ENCODE peak calls at places on chromosomes 16 and 17, in seven cellular contexts. X is ovary, F is fibroblast of lung, H is transverse colon, J is psoas muscle, A is IMR-90, D is astrocyte of the cerebellum. M is an unnamed sample.

GRCh38 chr16:31141489-31142108 is 6.1 kb upstream of the PRSS8 start:
- DNase-seq in D (no peak), J (no peak), A (peak; percentile 84), X (peak; percentile 65), F (no peak), H (no peak), M (no peak)

GRCh38 chr16:61858996-61859395 is 177.2 kb downstream of the CDH8 start:
- DNase-seq in X (no peak), F (no peak), H (no peak), D (no peak), J (no peak), A (no peak), M (peak; percentile 30)

GRCh38 chr16:57618306-57619132 is 9.9 kb upstream of the ADGRG1 start:
- DNase-seq in H (no peak), A (peak; percentile 47), F (no peak), D (no peak), X (no peak), J (no peak), M (no peak)

GRCh38 chr16:67296422-67296821 is 17.1 kb downstream of the PLEKHG4 start:
- DNase-seq in A (peak; percentile 92), F (peak; percentile 82), X (no peak), J (no peak), H (no peak), D (peak; percentile 56), M (peak; percentile 62)

GRCh38 chr17:76544123-76544915 is 4.5 kb downstream of the PRCD start:
- DNase-seq in A (no peak), X (peak; percentile 82), J (peak; percentile 55), F (no peak), D (no peak), H (no peak), M (no peak)

GRCh38 chr17:56819030-56819429 is 14.7 kb downstream of the C17orf67 start:
- DNase-seq in A (no peak), F (no peak), J (no peak), D (no peak), X (no peak), H (no peak), M (no peak)

GRCh38 chr17:37088459-37088858 is 139.7 kb downstream of the AATF start:
- DNase-seq in H (no peak), F (no peak), A (no peak), D (no peak), J (no peak), X (no peak), M (no peak)

GRCh38 chr16:69013991-69014390 is 91.5 kb upstream of the HAS3 start:
- DNase-seq in D (no peak), A (peak; percentile 25), J (no peak), F (no peak), H (no peak), X (no peak), M (no peak)

GRCh38 chr17:38703742-38704644 is 1.1 kb upstream of the MLLT6 start:
- DNase-seq in J (peak; percentile 87), H (peak; percentile 93), X (peak; percentile 94), D (no peak), F (no peak), A (no peak), M (no peak)

GRCh38 chr17:80584171-80584905 is 39.7 kb downstream of the RPTOR start:
- DNase-seq in D (peak; percentile 86), H (no peak), J (no peak), F (no peak), X (no peak), A (peak; percentile 26), M (peak; percentile 65)

GRCh38 chr16:70380205-70380918 is 33.7 kb downstream of the DDX19A start:
- DNase-seq in A (peak; percentile 82), D (peak; percentile 86), J (peak; percentile 68), F (peak; percentile 66), X (peak; percentile 61), H (peak; percentile 59), M (peak; percentile 89)

GRCh38 chr16:81595676-81596292 is 151.2 kb downstream of the CMIP start:
- DNase-seq in F (no peak), J (no peak), D (no peak), A (no peak), X (no peak), H (no peak), M (peak; percentile 19)

GRCh38 chr16:81600275-81600674 is 155.7 kb downstream of the CMIP start:
- DNase-seq in F (peak; percentile 29), X (no peak), J (no peak), D (no peak), H (no peak), A (peak; percentile 62), M (peak; percentile 39)

GRCh38 chr16:81597079-81597658 is 152.6 kb downstream of the CMIP start:
- DNase-seq in D (no peak), A (no peak), X (no peak), F (no peak), J (no peak), H (no peak), M (no peak)

GRCh38 chr16:81599034-81599744 is 154.6 kb downstream of the CMIP start:
- DNase-seq in J (no peak), D (no peak), H (no peak), A (no peak), X (no peak), F (no peak), M (no peak)

DNA sequence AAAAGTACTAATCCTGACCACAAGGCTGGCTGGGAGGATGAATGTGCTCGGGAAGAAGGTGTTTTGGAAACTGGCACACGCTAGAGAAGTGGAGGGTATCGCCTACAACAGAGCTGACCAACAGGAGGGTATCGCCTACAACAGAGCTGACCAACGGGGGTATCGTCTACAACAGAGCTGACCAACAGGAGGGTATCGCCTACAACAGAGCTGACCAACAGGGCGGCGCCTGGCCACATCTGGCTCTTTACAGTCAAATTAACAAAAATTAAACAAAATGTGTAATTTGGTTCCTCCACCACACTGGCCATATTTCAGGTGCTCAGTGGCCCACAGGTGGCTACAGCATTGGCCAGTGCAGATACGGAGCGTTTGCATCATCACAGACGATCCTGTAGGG is 153.5 kb downstream of the CMIP start:
- DNase-seq in A (no peak), H (no peak), D (no peak), X (no peak), F (no peak), J (no peak), M (no peak)
- TF ChIP-seq CTCF in A (no peak), H (no peak), D (no peak), X (no peak), F (no peak), J (no peak), M (no peak)

GRCh38 chr17:33515974-33516373 is 222.9 kb upstream of the ASIC2 start:
- DNase-seq in D (no peak), X (no peak), H (no peak), F (no peak), J (no peak), A (no peak), M (no peak)
- H3K4me3 ChIP-seq in D (no peak overlapping the region), X (no peak overlapping the region), H (no peak overlapping the region), F (no peak overlapping the region), J (no peak overlapping the region), A (no peak overlapping the region), M (no peak overlapping the region)

GRCh38 chr16:89506791-89507191 is 1.4 kb upstream of the SPG7 start:
- DNase-seq in A (no peak), F (no peak), J (no peak), D (no peak), H (no peak), X (peak; percentile 52), M (no peak)

GRCh38 chr16:89507219-89507833 is 877 bp upstream of the SPG7 start:
- DNase-seq in X (no peak), A (no peak), F (peak; percentile 18), J (no peak), H (no peak), D (no peak), M (no peak)

GRCh38 chr16:89506113-89506504 is 2.1 kb upstream of the SPG7 start:
- DNase-seq in X (no peak), D (no peak), A (no peak), J (no peak), F (peak; percentile 50), H (no peak), M (no peak)

GRCh38 chr16:89510526-89510925 is 2.3 kb downstream of the SPG7 start:
- DNase-seq in H (no peak), F (no peak), X (no peak), A (no peak), J (no peak), D (no peak), M (no peak)

GRCh38 chr16:89507834-89508590 is at the start of gene SPG7:
- DNase-seq in D (peak; percentile 49), H (peak; percentile 91), A (peak; percentile 82), X (peak; percentile 93), F (peak; percentile 87), J (peak; percentile 85), M (peak; percentile 86)
- TF ChIP-seq CTCF in D (no peak), H (no peak), A (peak; percentile 2), X (peak; percentile 23), F (no peak), J (no peak), M (no peak)

DNA sequence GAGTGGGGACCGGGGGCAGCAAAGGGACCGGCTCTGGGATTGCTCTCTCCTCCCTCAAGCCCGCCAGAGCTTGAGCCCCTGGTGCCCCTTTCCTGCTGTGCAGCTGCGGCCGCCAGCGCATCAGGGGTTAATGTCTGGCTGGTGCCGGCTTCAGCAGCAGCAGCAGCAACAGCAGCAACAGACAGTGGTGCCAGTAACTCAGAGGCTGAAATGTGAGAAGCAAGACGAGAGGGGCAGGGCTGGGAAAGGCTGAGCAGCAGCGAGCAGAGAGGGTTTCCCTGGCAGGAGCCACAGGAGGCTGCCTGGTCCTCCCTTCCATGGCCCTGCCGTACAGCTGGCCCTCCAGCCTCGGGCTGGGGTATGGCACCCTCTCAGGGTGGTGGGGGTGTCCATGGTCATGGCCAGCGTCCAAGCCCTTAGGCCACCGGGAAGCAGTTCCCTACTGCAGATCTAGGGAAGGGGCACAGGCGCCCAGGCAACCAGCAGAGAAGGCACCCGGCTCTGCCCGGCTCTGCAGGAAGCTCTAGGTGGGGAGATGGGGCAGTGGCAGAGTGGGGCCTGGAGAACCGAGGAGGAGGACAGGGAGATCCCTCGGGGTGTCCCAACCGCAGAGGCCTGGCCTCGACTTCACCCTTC is 21.1 kb upstream of the TFAP4 start:
- DNase-seq in A (peak; percentile 82), D (no peak), J (peak; percentile 59), F (peak; percentile 84), X (peak; percentile 71), H (no peak), M (peak; percentile 81)
- H3K4me3 ChIP-seq in A (no peak overlapping the region), D (no peak overlapping the region), J (peak overlapping the region; percentile 45), F (no peak overlapping the region), X (no peak overlapping the region), H (no peak overlapping the region), M (no peak overlapping the region)

DNA sequence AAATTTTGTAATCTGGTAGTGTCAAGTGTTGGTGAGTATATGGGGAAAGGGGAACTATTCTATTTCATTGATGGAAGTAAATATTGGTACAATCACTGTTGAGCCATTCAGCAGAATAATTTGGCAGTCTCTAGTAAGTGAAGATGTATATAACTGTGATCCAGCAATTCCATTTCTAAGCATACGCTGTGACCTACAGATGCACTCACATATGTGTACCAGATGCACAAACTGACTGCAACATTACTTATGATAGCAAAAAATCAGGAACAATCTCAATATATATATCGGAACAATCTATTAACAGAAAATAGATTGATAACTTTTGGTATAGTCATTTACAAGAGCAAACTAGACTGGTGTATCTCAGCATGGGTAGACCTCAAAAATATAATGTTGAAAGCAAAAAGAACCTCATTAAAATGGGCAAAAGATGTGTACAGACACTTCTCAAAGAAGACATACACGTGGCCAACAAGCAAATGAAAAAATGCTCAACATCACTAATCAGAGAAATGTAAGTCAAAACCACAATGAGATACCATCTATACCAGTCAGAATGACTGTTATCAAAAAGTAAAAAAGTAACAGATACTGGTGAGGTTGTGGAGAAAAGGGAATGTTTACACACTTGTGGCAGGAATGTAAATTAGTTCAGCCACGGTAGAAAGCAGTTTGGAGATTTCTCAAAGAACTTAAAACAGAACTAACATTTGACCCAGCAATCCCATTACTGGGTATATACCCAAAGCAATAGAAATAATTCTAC is 20.8 kb downstream of the ADAP2 start:
- DNase-seq in J (no peak), D (no peak), F (no peak), A (peak; percentile 62), H (no peak), X (no peak), M (no peak)
- TF ChIP-seq CTCF in J (no peak), D (no peak), F (no peak), A (peak; percentile 36), H (no peak), X (no peak), M (no peak)